ENCODE peak calls at places on chromosomes 12 and 14, in six cellular contexts. W, A, J, O, G and D are unnamed samples.

GRCh38 chr12:4037747-4038312 is 164.6 kb upstream of the PARP11 start:
- DNase-seq in W (peak; percentile 17), A (no peak), J (peak; percentile 19), O (peak; percentile 55), G (peak; percentile 74), D (peak; percentile 46)

GRCh38 chr12:125533434-125534029 is 468.3 kb downstream of the AACS start:
- DNase-seq in W (peak; percentile 70), A (peak; percentile 73), J (no peak), O (no peak), G (peak; percentile 90), D (peak; percentile 49)

GRCh38 chr12:128763395-128763794 is 60.4 kb downstream of the SLC15A4 start:
- DNase-seq in W (no peak), A (no peak), J (no peak), O (no peak), G (no peak), D (no peak)

GRCh38 chr14:100649173-100649519 is 61.9 kb upstream of the BEGAIN start:
- DNase-seq in W (no peak), A (no peak), J (no peak), O (peak; percentile 35), G (no peak), D (no peak)

GRCh38 chr14:49677643-49678042 is 10.4 kb downstream of the POLE2 start:
- DNase-seq in W (no peak), A (no peak), J (no peak), O (no peak), G (peak; percentile 24), D (no peak)

GRCh38 chr12:113135178-113136127 is at the start of gene RASAL1:
- DNase-seq in W (peak; percentile 71), A (no peak), J (no peak), O (no peak), G (peak; percentile 92), D (no peak)

GRCh38 chr12:122888232-122888752 is 7.6 kb downstream of the VPS37B start:
- DNase-seq in W (no peak), A (no peak), J (peak; percentile 43), O (peak; percentile 63), G (peak; percentile 89), D (peak; percentile 34)

GRCh38 chr12:55017421-55017820 is 2.4 kb upstream of the NEUROD4 start:
- DNase-seq in W (no peak), A (peak; percentile 17), J (no peak), O (no peak), G (peak; percentile 26), D (no peak)

GRCh38 chr12:108532061-108532848 is 17.2 kb downstream of the FICD start:
- DNase-seq in W (no peak), A (no peak), J (no peak), O (no peak), G (no peak), D (no peak)

GRCh38 chr12:4771172-4771959 is 51.2 kb downstream of the GALNT8 start:
- DNase-seq in W (no peak), A (no peak), J (no peak), O (no peak), G (no peak), D (no peak)

GRCh38 chr12:85237320-85237719 is 42.7 kb upstream of the ALX1 start:
- DNase-seq in W (no peak), A (no peak), J (no peak), O (no peak), G (no peak), D (no peak)

GRCh38 chr12:143964-144649 is 69.8 kb downstream of the SLC6A12 start:
- DNase-seq in W (no peak), A (peak; percentile 38), J (no peak), O (no peak), G (peak; percentile 40), D (peak; percentile 8)

GRCh38 chr14:92105073-92105844 is 1.1 kb downstream of the ATXN3 start:
- DNase-seq in W (no peak), A (no peak), J (no peak), O (peak; percentile 53), G (no peak), D (no peak)

GRCh38 chr12:52713960-52714886 is 10.9 kb upstream of the KRT77 start:
- DNase-seq in W (no peak), A (peak; percentile 77), J (no peak), O (no peak), G (peak; percentile 69), D (no peak)

GRCh38 chr14:101620039-101620788 is 58.9 kb downstream of the DIO3 start:
- DNase-seq in W (no peak), A (peak; percentile 60), J (no peak), O (no peak), G (no peak), D (no peak)